ENCODE peak calls at places on chromosomes 1 and 21, in six cellular contexts. Y is T-cell; H is activated B cell treated with CpG ODN at 0.5 μM for 24 hours; M is CD8-positive, alpha-beta T cell; J is upper lobe of right lung; W is K562. E is an unnamed sample.

GRCh38 chr1:15952317-15953258 is 23.3 kb downstream of the ZBTB17 start:
- ATAC-seq in Y (no peak), H (no peak), M (no peak), J (no peak), W (peak), E (no peak)

GRCh38 chr21:45296638-45297037 is 8.9 kb upstream of the POFUT2 start:
- ATAC-seq in Y (no peak), H (no peak), M (no peak), J (no peak), W (no peak), E (no peak)

GRCh38 chr1:116832268-116832931 is 77.3 kb upstream of the PTGFRN start:
- ATAC-seq in Y (no peak), H (no peak), M (no peak), J (no peak), W (peak), E (no peak)

GRCh38 chr1:204451352-204452124 is 39.9 kb upstream of the PPP1R15B start:
- ATAC-seq in Y (no peak), H (no peak), M (no peak), J (no peak), W (no peak), E (no peak)

GRCh38 chr1:58095183-58095582 is 451.3 kb downstream of the OMA1 start:
- ATAC-seq in Y (no peak), H (no peak), M (no peak), J (no peak), W (peak), E (no peak)

GRCh38 chr1:218496561-218496960 is 151.4 kb downstream of the TGFB2 start:
- ATAC-seq in Y (no peak), H (no peak), M (no peak), J (no peak), W (no peak), E (no peak)

GRCh38 chr21:31580866-31581276 is 78.6 kb upstream of the SOD1 start:
- ATAC-seq in Y (peak), H (peak), M (peak), J (peak), W (peak), E (peak)

GRCh38 chr1:40243371-40243770 is 4.4 kb upstream of the TMCO2 start:
- ATAC-seq in Y (no peak), H (no peak), M (no peak), J (no peak), W (no peak), E (no peak)

GRCh38 chr1:90687747-90688146 is 29.4 kb downstream of the BARHL2 start:
- ATAC-seq in Y (no peak), H (no peak), M (no peak), J (no peak), W (no peak), E (no peak)

GRCh38 chr21:29174607-29175013 is 44.2 kb downstream of the MAP3K7CL start:
- ATAC-seq in Y (no peak), H (no peak), M (no peak), J (no peak), W (no peak), E (no peak)

GRCh38 chr1:228900099-228900965 is 165.1 kb downstream of the RHOU start:
- ATAC-seq in Y (no peak), H (no peak), M (no peak), J (no peak), W (no peak), E (no peak)

GRCh38 chr1:45979074-45979777 is 153.2 kb downstream of the PIK3R3 start:
- ATAC-seq in Y (no peak), H (no peak), M (no peak), J (no peak), W (no peak), E (no peak)

GRCh38 chr1:208213786-208214185 is 30.4 kb downstream of the PLXNA2 start:
- ATAC-seq in Y (no peak), H (no peak), M (no peak), J (peak), W (peak), E (no peak)

GRCh38 chr1:230109871-230110667 is 43.0 kb downstream of the GALNT2 start:
- ATAC-seq in Y (peak), H (peak), M (peak), J (peak), W (peak), E (peak)

E was measured in stimulated activated memory B cell treated with anti-CD40 and anti-IgM and Interleukin-4, amounts not matched to agents 10 μg/mL and 1 μg/mL and 100 μg/mL, for 72 hours.